ENCODE peak calls at places on chromosomes 7 and 10, in five cellular contexts. V is mesendoderm, B is GM23338, N is fibroblast of lung, E is OCI-LY7. M is an unnamed sample. For H3K79me2, the result is how much of the 10 kb centered on the place peaks cover.

GRCh38 chr7:29106128-29106988 is 40.0 kb downstream of the CPVL start:
- DNase-seq in V (peak), B (peak), N (peak), E (peak), M (peak)

GRCh38 chr7:45469103-45469502 is 105.1 kb upstream of the ADCY1 start:
- DNase-seq in V (no peak), B (no peak), N (peak), E (no peak), M (no peak)

GRCh38 chr10:30751678-30752331 is 122.3 kb upstream of the LYZL2 start:
- DNase-seq in V (peak), B (peak), N (peak), E (peak), M (peak)

GRCh38 chr7:106609416-106609815 is 51.5 kb downstream of the CCDC71L start:
- DNase-seq in V (peak), B (no peak), N (peak), E (no peak), M (no peak)

GRCh38 chr7:107501593-107501992 is 31.7 kb downstream of the GPR22 start:
- DNase-seq in V (peak), B (peak), N (peak), E (peak), M (peak)

GRCh38 chr7:143405158-143405557 is 3.5 kb downstream of the EPHA1 start:
- DNase-seq in V (no peak), B (no peak), N (no peak), E (no peak), M (no peak)

GRCh38 chr7:115116773-115117715 is 195.2 kb downstream of the MDFIC start:
- DNase-seq in V (no peak), B (no peak), N (no peak), E (no peak), M (no peak)

GRCh38 chr7:149422065-149422913 is 38.6 kb downstream of the ZNF777 start:
- DNase-seq in V (peak), B (peak), N (peak), E (peak), M (peak)

GRCh38 chr10:114541081-114541833 is 116.8 kb downstream of the ABLIM1 start:
- DNase-seq in V (peak), B (no peak), N (peak), E (peak), M (peak)

GRCh38 chr10:59047957-59048618 is 128.4 kb upstream of the PHYHIPL start:
- DNase-seq in V (no peak), B (no peak), N (no peak), E (no peak), M (no peak)

GRCh38 chr7:135712796-135713195 is 15.2 kb downstream of the SLC13A4 start:
- DNase-seq in V (no peak), B (no peak), N (no peak), E (no peak), M (no peak)

GRCh38 chr7:37930226-37930948 is 9.9 kb downstream of the EPDR1 start:
- DNase-seq in V (no peak), B (no peak), N (peak), E (no peak), M (no peak)

GRCh38 chr7:93902777-93903423 is 3.5 kb upstream of the GNGT1 start:
- DNase-seq in V (peak), B (peak), N (peak), E (peak), M (no peak)

GRCh38 chr7:33024189-33024757 is 38.3 kb downstream of the NT5C3A start:
- DNase-seq in V (no peak), B (no peak), N (no peak), E (no peak), M (no peak)

GRCh38 chr7:158825628-158826289 is 3.5 kb downstream of the ESYT2 start:
- DNase-seq in V (no peak), B (no peak), N (no peak), E (no peak), M (no peak)

GRCh38 chr7:93551063-93551895 is 23.2 kb downstream of the CALCR start:
- DNase-seq in V (peak), B (peak), N (peak), E (peak), M (no peak)

GRCh38 chr7:20514364-20514763 is 101.1 kb upstream of the ABCB5 start:
- DNase-seq in V (no peak), B (no peak), N (peak), E (no peak), M (no peak)

GRCh38 chr10:75956624-75957023 is 525.2 kb downstream of the LRMDA start:
- DNase-seq in V (peak), B (no peak), N (peak), E (peak), M (no peak)

GRCh38 chr7:158518915-158519640 is 68.5 kb downstream of the PTPRN2 start:
- DNase-seq in V (no peak), B (no peak), N (no peak), E (no peak), M (no peak)

GRCh38 chr7:28062197-28062988 is 118.2 kb downstream of the JAZF1 start:
- DNase-seq in V (peak), B (peak), N (peak), E (peak), M (peak)

GRCh38 chr10:361203-362135 is 226.2 kb downstream of the ZMYND11 start:
- DNase-seq in V (no peak), B (no peak), N (no peak), E (no peak), M (no peak)

GRCh38 chr7:44769381-44770209 is 20.9 kb downstream of the ZMIZ2 start:
- DNase-seq in V (no peak), B (peak), N (peak), E (no peak), M (no peak)

GRCh38 chr7:134891262-134892001 is 94.9 kb upstream of the AGBL3 start:
- DNase-seq in V (peak), B (peak), N (peak), E (no peak), M (no peak)

GRCh38 chr7:1459930-1460756 is 873 bp upstream of the MICALL2 start:
- DNase-seq in V (no peak), B (no peak), N (no peak), E (no peak), M (no peak)

GRCh38 chr7:82110146-82110823 is 333.3 kb downstream of the CACNA2D1 start:
- DNase-seq in V (peak), B (no peak), N (no peak), E (no peak), M (no peak)

GRCh38 chr10:124069341-124069740 is 24.1 kb downstream of the CHST15 start:
- DNase-seq in V (no peak), B (no peak), N (no peak), E (no peak), M (no peak)

GRCh38 chr7:44059219-44060090 is 5.9 kb downstream of the PGAM2 start:
- DNase-seq in V (no peak), B (no peak), N (no peak), E (no peak), M (no peak)

GRCh38 chr7:107384025-107384424 is 85.8 kb upstream of the GPR22 start:
- DNase-seq in V (peak), B (peak), N (no peak), E (peak), M (no peak)

GRCh38 chr10:15884447-15884846 is 24.1 kb upstream of the MINDY3 start:
- DNase-seq in V (no peak), B (no peak), N (no peak), E (no peak), M (no peak)

GRCh38 chr10:119115921-119116320 is 12.0 kb downstream of the DENND10 start:
- DNase-seq in V (no peak), B (no peak), N (no peak), E (no peak), M (no peak)

DNA sequence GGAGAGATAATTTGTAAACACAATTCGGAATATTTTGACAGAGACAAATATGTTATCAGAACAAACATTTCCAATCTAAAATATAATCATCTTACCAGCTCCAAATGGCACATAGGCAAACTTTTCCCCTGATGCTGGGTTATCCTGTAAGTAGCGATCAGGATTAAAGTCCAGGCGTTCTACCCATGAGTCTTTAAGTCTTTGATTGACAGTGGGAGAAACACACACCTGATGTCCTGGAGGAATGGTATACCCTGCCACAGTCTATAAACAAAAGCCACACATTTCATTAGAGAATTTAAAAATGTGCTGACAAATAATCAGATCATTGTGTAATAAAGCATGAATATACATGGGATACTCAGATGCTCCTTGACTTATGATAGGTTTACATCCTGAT is 17.3 kb downstream of the CYP51A1 start:
- DNase-seq in V (no peak), B (no peak), N (no peak), E (no peak), M (no peak)
- H3K79me2 ChIP-seq in V (under half), B (half or more), N (under half), E (under half), M (under half)

GRCh38 chr10:14571866-14572507 is 202.7 kb downstream of the FAM107B start:
- DNase-seq in V (no peak), B (no peak), N (peak), E (no peak), M (peak)
- H3K79me2 ChIP-seq in V (under half), B (half or more), N (half or more), E (half or more), M (under half)

GRCh38 chr10:129958118-129958685 is 5.9 kb downstream of the EBF3 start:
- DNase-seq in V (peak), B (peak), N (no peak), E (no peak), M (no peak)
- H3K79me2 ChIP-seq in V (under half), B (under half), N (under half), E (under half), M (under half)

DNA sequence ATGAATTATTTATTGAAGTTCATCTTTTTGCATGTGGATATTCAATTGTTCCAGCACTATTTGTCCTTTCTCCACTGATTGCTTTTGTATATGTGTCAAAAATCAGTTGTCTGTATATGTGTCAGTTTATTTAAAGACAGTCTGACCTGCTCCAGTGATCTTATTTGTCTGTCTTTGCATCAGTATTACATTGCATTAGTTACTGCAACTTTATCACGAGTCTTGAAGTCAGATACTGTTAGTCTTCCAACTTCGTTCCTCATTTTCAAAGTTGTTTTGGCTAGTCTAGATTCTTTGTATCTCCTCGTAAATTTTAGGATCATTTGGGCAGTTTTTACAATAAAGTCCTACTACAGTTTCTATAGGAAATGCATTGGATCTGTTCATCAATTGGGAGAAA is 166.4 kb downstream of the CELF2 start:
- DNase-seq in V (no peak), B (no peak), N (no peak), E (no peak), M (no peak)
- H3K79me2 ChIP-seq in V (under half), B (under half), N (under half), E (under half), M (half or more)

GRCh38 chr10:110971638-110972037 is 52.2 kb downstream of the SHOC2 start:
- DNase-seq in V (no peak), B (no peak), N (no peak), E (no peak), M (no peak)
- H3K79me2 ChIP-seq in V (under half), B (half or more), N (under half), E (half or more), M (half or more)

M was measured in DND-41.